ENCODE peak calls at places on chromosomes 3 and 15, in five cellular contexts. O is heart left ventricle, K is stomach, L is esophagus muscularis mucosa, G is transverse colon. I is an unnamed sample. For H3K4me1, the result is how much of the 10 kb centered on the place peaks cover.

GRCh38 chr3:72847751-72848702 is at the start of gene SHQ1:
- DNase-seq in O (peak), K (peak), L (peak), G (peak), I (peak)

GRCh38 chr15:99454107-99454809 is 111.5 kb upstream of the MEF2A start:
- DNase-seq in O (no peak), K (peak), L (no peak), G (no peak), I (no peak)

GRCh38 chr3:185843635-185844034 is 18.8 kb upstream of the IGF2BP2 start:
- DNase-seq in O (no peak), K (no peak), L (no peak), G (no peak), I (no peak)

GRCh38 chr3:69425249-69425648 is 39.4 kb upstream of the FRMD4B start:
- DNase-seq in O (no peak), K (no peak), L (no peak), G (peak), I (no peak)

GRCh38 chr15:53789654-53790053 is 30.2 kb upstream of the WDR72 start:
- DNase-seq in O (no peak), K (no peak), L (no peak), G (no peak), I (no peak)

GRCh38 chr3:151437047-151437446 is 23.8 kb downstream of the IGSF10 start:
- DNase-seq in O (no peak), K (no peak), L (no peak), G (no peak), I (no peak)

GRCh38 chr3:129855454-129856419 is 37.8 kb downstream of the TMCC1 start:
- DNase-seq in O (no peak), K (no peak), L (no peak), G (no peak), I (no peak)

GRCh38 chr3:45559560-45560118 is 34.9 kb upstream of the LIMD1 start:
- DNase-seq in O (no peak), K (no peak), L (no peak), G (no peak), I (no peak)

GRCh38 chr3:71566776-71567175 is 16.8 kb downstream of the FOXP1 start:
- DNase-seq in O (no peak), K (no peak), L (no peak), G (no peak), I (no peak)

DNA sequence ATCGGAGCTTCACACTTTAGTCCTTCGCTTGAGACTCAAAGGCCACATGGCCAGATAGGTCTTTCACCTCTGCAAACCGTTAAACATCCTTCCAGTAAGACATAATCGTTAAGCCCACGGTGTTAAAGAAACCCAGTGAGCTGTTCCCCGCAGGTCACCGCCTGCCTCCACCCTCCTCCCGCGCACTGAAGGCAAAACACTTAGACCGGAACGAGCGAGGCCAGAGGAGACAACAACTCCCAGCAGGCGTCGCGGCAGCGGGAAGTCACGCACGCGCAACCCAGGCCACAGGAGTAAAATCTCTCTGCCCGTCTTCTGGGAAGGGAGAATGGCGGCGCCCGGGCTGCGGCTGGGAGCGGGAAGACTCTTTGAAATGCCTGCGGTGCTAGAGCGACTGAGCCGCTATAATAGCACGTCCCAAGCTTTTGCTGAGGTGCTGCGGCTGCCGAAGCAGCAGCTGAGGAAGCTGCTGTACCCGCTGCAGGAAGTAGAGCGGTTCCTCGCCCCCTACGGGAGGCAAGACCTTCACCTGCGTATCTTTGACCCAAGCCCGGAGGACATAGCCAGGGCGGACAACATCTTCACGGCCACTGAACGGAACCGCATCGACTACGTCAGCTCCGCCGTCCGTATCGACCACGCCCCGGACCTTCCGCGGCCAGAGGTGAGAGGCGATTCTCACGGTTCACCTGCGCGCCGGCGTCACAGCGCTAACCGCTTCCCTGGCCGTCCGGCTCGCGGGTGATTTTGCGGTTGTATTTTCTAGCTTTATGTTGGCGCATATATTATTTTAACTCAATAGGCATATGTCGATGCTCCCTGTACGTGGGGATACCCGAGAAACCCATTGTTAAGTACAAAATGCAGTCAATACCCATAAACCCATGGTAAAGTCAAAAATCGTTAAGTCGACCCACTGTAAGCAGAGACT is at the start of gene GTPBP8:
- DNase-seq in O (peak), K (peak), L (peak), G (peak), I (peak)
- TF ChIP-seq POLR2A in O (peak), K (peak), L (peak), G (peak), I (peak)

DNA sequence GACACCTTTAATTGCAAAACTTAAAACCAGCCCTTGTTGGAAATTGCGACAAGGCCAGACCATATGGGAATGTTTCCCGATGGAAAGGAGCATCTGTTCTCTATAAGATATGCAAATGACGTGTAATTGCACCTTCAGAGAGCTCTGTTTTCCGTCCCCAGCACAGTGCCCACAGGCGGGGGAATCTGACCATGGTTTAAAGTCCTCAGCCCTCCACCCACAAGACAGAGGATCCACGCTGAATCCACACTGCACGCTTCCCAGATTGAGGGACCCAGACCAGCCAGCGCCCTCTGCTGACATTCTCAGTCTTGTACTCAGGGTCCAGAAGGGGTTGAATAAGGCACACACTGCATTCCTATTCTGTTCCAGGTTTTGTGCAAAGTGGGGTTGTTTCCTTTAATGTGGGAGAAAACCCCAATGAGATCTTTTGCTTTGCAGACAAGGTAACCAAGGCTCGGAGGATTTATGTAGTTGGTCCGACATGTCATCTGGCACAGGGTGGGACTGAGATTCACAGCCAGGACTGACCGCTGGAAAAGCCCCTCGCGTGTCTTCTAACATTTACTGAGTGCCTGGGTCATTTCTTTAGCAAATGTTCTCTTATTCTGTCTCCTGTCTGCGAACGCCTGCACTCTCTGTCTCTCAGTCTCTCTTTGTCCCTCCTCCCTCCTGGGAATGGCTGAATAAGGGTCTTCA is 36.8 kb upstream of the KLHL25 start:
- DNase-seq in O (peak), K (peak), L (no peak), G (peak), I (peak)
- TF ChIP-seq CTCF in O (peak), K (peak), L (peak), G (peak), I (peak)

DNA sequence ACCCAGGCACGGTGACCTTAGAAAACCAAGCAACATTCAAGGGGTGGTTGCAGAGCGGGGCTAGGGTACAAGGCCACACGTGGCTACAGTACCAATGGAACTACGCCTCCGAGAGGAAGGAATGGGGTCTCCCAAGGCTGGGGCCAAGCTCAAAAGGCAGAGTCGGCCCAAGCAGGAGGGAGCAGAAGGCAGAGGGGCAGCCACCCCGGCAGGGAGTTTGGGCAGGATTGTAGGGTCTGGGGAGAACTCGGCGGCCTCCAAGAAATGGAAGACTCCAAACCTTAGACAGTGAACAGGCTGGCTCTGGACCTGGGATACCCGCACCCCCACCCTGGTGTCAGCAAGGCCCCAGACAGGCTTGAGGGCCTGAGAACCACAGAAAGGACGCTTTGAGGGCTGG is 28.7 kb downstream of the ATRIP start:
- DNase-seq in O (no peak), K (no peak), L (no peak), G (no peak), I (no peak)
- H3K4me1 ChIP-seq in O (under half), K (under half), L (under half), G (under half), I (under half)

GRCh38 chr3:142152349-142152748 is 3.0 kb upstream of the TFDP2 start:
- DNase-seq in O (no peak), K (no peak), L (no peak), G (no peak), I (no peak)

GRCh38 chr3:142150271-142150670 is 927 bp upstream of the TFDP2 start:
- DNase-seq in O (no peak), K (no peak), L (no peak), G (no peak), I (no peak)

GRCh38 chr3:142151828-142152227 is 2.5 kb upstream of the TFDP2 start:
- DNase-seq in O (no peak), K (no peak), L (no peak), G (no peak), I (no peak)

GRCh38 chr3:142151240-142151639 is 1.9 kb upstream of the TFDP2 start:
- DNase-seq in O (no peak), K (no peak), L (no peak), G (no peak), I (no peak)

DNA sequence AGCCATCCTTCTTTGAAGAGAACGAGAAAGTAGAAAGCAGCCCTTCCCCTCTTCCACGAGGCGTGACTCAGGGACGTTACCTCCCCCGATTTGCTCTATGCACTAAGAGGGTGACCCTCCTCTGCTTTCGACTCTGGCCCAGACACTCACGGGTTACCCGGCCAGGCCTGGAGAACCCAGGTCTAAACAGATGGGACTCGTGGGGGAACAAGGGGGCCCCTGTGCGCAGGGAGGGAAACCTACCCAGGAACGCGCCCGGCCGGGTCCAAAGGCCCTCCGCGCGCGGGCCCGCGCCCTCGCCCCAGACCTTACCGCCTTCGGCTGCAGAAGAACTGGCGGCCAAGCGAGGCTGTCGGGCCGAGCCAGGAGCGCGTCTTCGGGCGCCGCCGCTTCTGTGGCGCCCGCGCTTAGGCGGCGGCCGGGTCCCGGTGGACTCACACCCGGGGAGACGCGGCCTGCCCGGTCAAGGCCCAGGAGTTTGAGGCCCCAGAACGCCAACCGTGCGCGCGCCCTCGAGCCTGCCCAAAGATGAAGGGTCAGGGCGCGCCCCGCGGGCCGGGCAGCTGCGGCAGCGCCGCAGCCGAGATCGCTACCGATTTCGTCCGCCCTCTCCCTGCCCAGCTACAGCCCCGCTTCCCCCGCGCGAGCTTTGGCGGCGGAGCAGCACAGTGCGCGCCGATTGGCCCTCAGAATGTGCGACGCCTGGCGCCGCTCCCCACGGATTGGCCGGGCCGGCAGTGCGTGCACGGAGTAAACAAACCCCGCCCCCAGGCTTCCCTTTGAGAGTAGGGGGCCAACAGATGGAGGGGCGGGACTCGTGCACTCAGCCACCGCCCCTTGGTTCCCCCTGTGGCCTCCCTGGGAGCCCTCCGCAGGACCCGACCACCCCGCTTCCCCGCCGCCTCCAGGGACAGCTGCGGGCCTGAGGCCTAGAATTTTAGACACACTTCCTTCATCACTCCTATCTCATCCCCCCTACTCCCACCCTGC is at the start of gene TFDP2:
- DNase-seq in O (peak), K (peak), L (peak), G (peak), I (peak)
- TF ChIP-seq POLR2A in O (peak), K (peak), L (no peak), G (peak), I (peak)

GRCh38 chr3:94285874-94286273 is 223.0 kb downstream of the NSUN3 start:
- DNase-seq in O (no peak), K (no peak), L (no peak), G (no peak), I (no peak)
- TF ChIP-seq CTCF in O (no peak), K (no peak), L (peak), G (no peak), I (peak)

DNA sequence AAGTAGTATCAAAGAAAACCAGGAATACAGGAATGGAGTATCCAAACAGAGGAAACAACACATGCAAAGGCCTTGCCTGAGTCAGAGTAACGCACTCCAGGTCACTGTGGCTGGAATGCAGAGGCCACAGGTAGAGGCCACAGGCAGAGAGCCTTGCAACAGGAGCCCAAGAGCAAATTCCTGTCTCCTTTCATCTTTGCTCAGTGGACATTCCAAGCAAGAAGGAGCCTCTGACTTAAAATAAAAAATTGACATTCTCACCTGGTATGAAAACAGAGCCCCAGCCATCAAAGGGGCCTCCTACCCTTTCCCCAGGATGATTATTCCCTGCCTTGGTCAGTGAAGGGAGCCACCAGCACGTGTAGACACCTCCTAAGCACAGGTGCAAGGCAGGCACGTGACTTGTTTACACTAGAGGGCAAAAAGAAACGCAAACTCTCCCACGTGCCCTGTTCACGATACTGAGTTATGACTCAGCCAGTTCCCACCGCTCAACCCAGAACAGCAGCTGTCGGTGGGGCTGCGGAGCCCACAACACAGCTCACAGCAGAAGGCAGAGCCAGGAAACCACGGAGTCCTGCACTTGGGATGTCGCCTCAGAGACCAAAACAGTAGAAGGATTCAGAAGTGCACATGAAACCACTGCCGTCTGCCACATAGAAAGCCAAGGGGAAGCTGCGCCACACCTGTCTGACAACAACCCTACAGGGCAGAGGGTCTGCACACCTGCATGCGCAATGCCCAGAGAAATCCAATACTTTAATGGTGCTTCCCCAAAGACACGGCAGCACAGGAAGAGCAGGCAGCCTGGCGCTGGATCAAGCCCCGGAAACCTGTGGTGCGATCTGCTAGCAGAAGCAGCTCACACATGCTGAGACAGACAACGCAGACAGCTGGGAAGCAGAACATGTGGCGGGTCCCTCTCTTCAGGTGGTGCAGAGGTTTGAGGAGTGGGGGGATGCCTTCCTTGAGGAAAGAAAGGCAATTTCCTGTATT is 52.1 kb downstream of the ITGB5 start:
- DNase-seq in O (peak), K (peak), L (no peak), G (peak), I (peak)
- H3K4me1 ChIP-seq in O (under half), K (under half), L (half or more), G (half or more), I (under half)